ENCODE peak calls at places on chromosome 9, in six cellular contexts. L is central memory CD8-positive, alpha-beta T cell; X is G401; U is GM20000; Y is AG20443; Z is D721Med. A is an unnamed sample.

GRCh38 chr9:133485531-133486260 is 6.8 kb upstream of the SLC2A6 start:
- DNase-seq in L (no peak), Z (no peak), U (peak), X (no peak), Y (no peak), A (no peak)

GRCh38 chr9:131603199-131603598 is 57.9 kb downstream of the PRRT1B start:
- DNase-seq in Y (no peak), X (no peak), L (no peak), U (no peak), Z (no peak), A (no peak)

GRCh38 chr9:19785230-19785629 is 3.6 kb downstream of the SLC24A2 start:
- DNase-seq in Z (no peak), U (no peak), X (peak), Y (no peak), L (no peak), A (peak)

GRCh38 chr9:113222482-113222841 is 1.1 kb downstream of the SLC31A1 start:
- DNase-seq in X (no peak), L (no peak), U (no peak), Z (no peak), Y (peak), A (no peak)

GRCh38 chr9:108053555-108054061 is 564.0 kb upstream of the KLF4 start:
- DNase-seq in L (no peak), U (no peak), Z (no peak), X (peak), Y (peak), A (no peak)

GRCh38 chr9:123438321-123438720 is 82.3 kb downstream of the CRB2 start:
- DNase-seq in L (no peak), U (no peak), X (no peak), Z (peak), Y (no peak), A (no peak)

GRCh38 chr9:79115176-79115575 is 456.6 kb upstream of the TLE4 start:
- DNase-seq in U (no peak), Y (no peak), Z (no peak), X (no peak), L (no peak), A (no peak)

GRCh38 chr9:124209279-124209678 is 48.5 kb upstream of the NEK6 start:
- DNase-seq in U (no peak), X (no peak), Z (no peak), Y (no peak), L (no peak), A (no peak)

GRCh38 chr9:16278420-16278999 is 592.0 kb downstream of the BNC2 start:
- DNase-seq in L (no peak), Y (peak), X (no peak), U (no peak), Z (no peak), A (no peak)

GRCh38 chr9:133463864-133464615 is 4.3 kb downstream of the CACFD1 start:
- DNase-seq in X (no peak), L (no peak), Z (no peak), U (no peak), Y (no peak), A (no peak)

GRCh38 chr9:137074657-137075274 is 2.6 kb upstream of the UAP1L1 start:
- DNase-seq in U (no peak), Z (no peak), Y (no peak), L (no peak), X (no peak), A (no peak)

GRCh38 chr9:36893148-36893547 is 140.9 kb downstream of the PAX5 start:
- DNase-seq in Z (no peak), L (no peak), U (no peak), Y (no peak), X (peak), A (peak)

GRCh38 chr9:84481819-84482218 is 141.3 kb upstream of the SLC28A3 start:
- DNase-seq in Y (no peak), L (no peak), X (no peak), Z (no peak), U (no peak), A (peak)

GRCh38 chr9:69554945-69555344 is 117.2 kb downstream of the APBA1 start:
- DNase-seq in X (no peak), Y (peak), L (no peak), Z (no peak), U (no peak), A (no peak)

GRCh38 chr9:114551750-114552685 is 35.6 kb upstream of the ATP6V1G1 start:
- DNase-seq in L (no peak), Y (peak), X (peak), Z (no peak), U (no peak), A (no peak)

A was measured in Ammon's horn.